ENCODE peak calls at places on chromosomes 5 and 9, in seven cellular contexts. J is T-helper 1 cell, G is Calu3, X is omental fat pad, M is HT1080, V is T follicular helper cell, I is SJSA1. B is an unnamed sample.

GRCh38 chr5:122882836-122883235 is 37.4 kb downstream of the SNX24 start:
- DNase-seq in J (no peak), G (no peak), X (no peak), M (peak), V (no peak), I (no peak), B (peak)

GRCh38 chr5:72955143-72955767 is 586 bp upstream of the FCHO2 start:
- DNase-seq in J (no peak), G (no peak), X (peak), M (no peak), V (no peak), I (no peak), B (no peak)

GRCh38 chr5:160262151-160262550 is 32.8 kb downstream of the FABP6 start:
- DNase-seq in J (no peak), G (no peak), X (no peak), M (no peak), V (no peak), I (no peak), B (no peak)

GRCh38 chr9:12426198-12426864 is 266.9 kb upstream of the TYRP1 start:
- DNase-seq in J (no peak), G (no peak), X (no peak), M (peak), V (no peak), I (no peak), B (peak)

GRCh38 chr5:66717455-66718373 is 121.5 kb downstream of the MAST4 start:
- DNase-seq in J (no peak), G (no peak), X (no peak), M (no peak), V (no peak), I (no peak), B (no peak)

GRCh38 chr9:98330831-98331230 is 75.4 kb upstream of the TBC1D2 start:
- DNase-seq in J (no peak), G (no peak), X (no peak), M (no peak), V (no peak), I (peak), B (no peak)

GRCh38 chr5:87127426-87127825 is 140.3 kb upstream of the RASA1 start:
- DNase-seq in J (peak), G (no peak), X (no peak), M (peak), V (no peak), I (peak), B (no peak)

GRCh38 chr5:138950411-138951011 is 75.4 kb upstream of the LRRTM2 start:
- DNase-seq in J (no peak), G (no peak), X (no peak), M (no peak), V (no peak), I (no peak), B (no peak)

GRCh38 chr5:44845777-44846176 is 37.0 kb downstream of the MRPS30 start:
- DNase-seq in J (no peak), G (no peak), X (no peak), M (no peak), V (no peak), I (no peak), B (no peak)

GRCh38 chr9:136697146-136697820 is 10.0 kb upstream of the AGPAT2 start:
- DNase-seq in J (no peak), G (no peak), X (no peak), M (no peak), V (no peak), I (no peak), B (no peak)

GRCh38 chr5:102536323-102536928 is 37.6 kb upstream of the SLCO6A1 start:
- DNase-seq in J (no peak), G (no peak), X (no peak), M (no peak), V (no peak), I (peak), B (no peak)

GRCh38 chr5:109083937-109084336 is 325.8 kb downstream of the PJA2 start:
- DNase-seq in J (no peak), G (no peak), X (no peak), M (no peak), V (no peak), I (no peak), B (no peak)

B was measured in astrocyte of the cerebellum.